ENCODE peak calls at places on chromosomes 11 and 22, in ten cellular contexts. One of them, this sample, is unnamed.
A peak's percentile ranks its signal among the peaks of the same experiment; 100 is the strongest.

GRCh38 chr22:38766076-38766777 is 10.4 kb upstream of the SUN2 start:
- DNase-seq in GM23248: peak; percentile 84
- DNase-seq in neuronal stem cell: no peak
- DNase-seq in CD8-positive, alpha-beta memory T cell: peak; percentile 47
- DNase-seq in fibroblast of mammary gland: peak; percentile 85
- DNase-seq in thoracic aorta: no peak
- DNase-seq in SK-N-SH: peak; percentile 77
- DNase-seq in brain microvascular endothelial cell: peak; percentile 42
- DNase-seq in fibroblast of lung: peak; percentile 42
- DNase-seq in esophagus squamous epithelium: no peak
- DNase-seq in this sample: peak; percentile 78

GRCh38 chr11:111428113-111428876 is 49.2 kb upstream of the POU2AF1 start:
- DNase-seq in GM23248: no peak
- DNase-seq in neuronal stem cell: no peak
- DNase-seq in CD8-positive, alpha-beta memory T cell: no peak
- DNase-seq in fibroblast of mammary gland: no peak
- DNase-seq in thoracic aorta: no peak
- DNase-seq in SK-N-SH: no peak
- DNase-seq in brain microvascular endothelial cell: no peak
- DNase-seq in fibroblast of lung: no peak
- DNase-seq in esophagus squamous epithelium: no peak
- DNase-seq in this sample: no peak

GRCh38 chr11:101010899-101011298 is 118.7 kb downstream of the PGR start:
- DNase-seq in GM23248: no peak
- DNase-seq in neuronal stem cell: no peak
- DNase-seq in CD8-positive, alpha-beta memory T cell: no peak
- DNase-seq in fibroblast of mammary gland: peak; percentile 32
- DNase-seq in thoracic aorta: no peak
- DNase-seq in SK-N-SH: no peak
- DNase-seq in brain microvascular endothelial cell: peak; percentile 17
- DNase-seq in fibroblast of lung: no peak
- DNase-seq in esophagus squamous epithelium: no peak
- DNase-seq in this sample: no peak

GRCh38 chr11:17508816-17509215 is 32.2 kb upstream of the ABCC8 start:
- DNase-seq in GM23248: no peak
- DNase-seq in neuronal stem cell: no peak
- DNase-seq in CD8-positive, alpha-beta memory T cell: no peak
- DNase-seq in fibroblast of mammary gland: no peak
- DNase-seq in thoracic aorta: no peak
- DNase-seq in SK-N-SH: no peak
- DNase-seq in brain microvascular endothelial cell: no peak
- DNase-seq in fibroblast of lung: no peak
- DNase-seq in esophagus squamous epithelium: no peak
- DNase-seq in this sample: no peak

GRCh38 chr11:6608726-6609501 is 3.1 kb downstream of the TAF10 start:
- DNase-seq in GM23248: no peak
- DNase-seq in neuronal stem cell: no peak
- DNase-seq in CD8-positive, alpha-beta memory T cell: no peak
- DNase-seq in fibroblast of mammary gland: peak; percentile 31
- DNase-seq in thoracic aorta: no peak
- DNase-seq in SK-N-SH: no peak
- DNase-seq in brain microvascular endothelial cell: no peak
- DNase-seq in fibroblast of lung: no peak
- DNase-seq in esophagus squamous epithelium: no peak
- DNase-seq in this sample: no peak

GRCh38 chr11:102966011-102966410 is 10.5 kb upstream of the MMP13 start:
- DNase-seq in GM23248: no peak
- DNase-seq in neuronal stem cell: no peak
- DNase-seq in CD8-positive, alpha-beta memory T cell: no peak
- DNase-seq in fibroblast of mammary gland: peak; percentile 10
- DNase-seq in thoracic aorta: no peak
- DNase-seq in SK-N-SH: no peak
- DNase-seq in brain microvascular endothelial cell: no peak
- DNase-seq in fibroblast of lung: no peak
- DNase-seq in esophagus squamous epithelium: no peak
- DNase-seq in this sample: no peak

GRCh38 chr11:10984250-10984649 is 126.4 kb upstream of the ZBED5 start:
- DNase-seq in GM23248: no peak
- DNase-seq in neuronal stem cell: no peak
- DNase-seq in CD8-positive, alpha-beta memory T cell: no peak
- DNase-seq in fibroblast of mammary gland: peak; percentile 15
- DNase-seq in thoracic aorta: no peak
- DNase-seq in SK-N-SH: no peak
- DNase-seq in brain microvascular endothelial cell: no peak
- DNase-seq in fibroblast of lung: no peak
- DNase-seq in esophagus squamous epithelium: no peak
- DNase-seq in this sample: no peak

GRCh38 chr22:28051091-28051786 is 132.2 kb upstream of the PITPNB start:
- DNase-seq in GM23248: no peak
- DNase-seq in neuronal stem cell: no peak
- DNase-seq in CD8-positive, alpha-beta memory T cell: no peak
- DNase-seq in fibroblast of mammary gland: no peak
- DNase-seq in thoracic aorta: no peak
- DNase-seq in SK-N-SH: no peak
- DNase-seq in brain microvascular endothelial cell: no peak
- DNase-seq in fibroblast of lung: no peak
- DNase-seq in esophagus squamous epithelium: no peak
- DNase-seq in this sample: no peak

GRCh38 chr11:57462597-57462996 is 2.3 kb downstream of the RTN4RL2 start:
- DNase-seq in GM23248: no peak
- DNase-seq in neuronal stem cell: no peak
- DNase-seq in CD8-positive, alpha-beta memory T cell: no peak
- DNase-seq in fibroblast of mammary gland: no peak
- DNase-seq in thoracic aorta: no peak
- DNase-seq in SK-N-SH: no peak
- DNase-seq in brain microvascular endothelial cell: no peak
- DNase-seq in fibroblast of lung: no peak
- DNase-seq in esophagus squamous epithelium: no peak
- DNase-seq in this sample: no peak

GRCh38 chr11:57461841-57462489 is 1.6 kb downstream of the RTN4RL2 start:
- DNase-seq in GM23248: no peak
- DNase-seq in neuronal stem cell: no peak
- DNase-seq in CD8-positive, alpha-beta memory T cell: no peak
- DNase-seq in fibroblast of mammary gland: no peak
- DNase-seq in thoracic aorta: no peak
- DNase-seq in SK-N-SH: no peak
- DNase-seq in brain microvascular endothelial cell: no peak
- DNase-seq in fibroblast of lung: no peak
- DNase-seq in esophagus squamous epithelium: no peak
- DNase-seq in this sample: no peak

GRCh38 chr11:57459112-57460016 is 964 bp upstream of the RTN4RL2 start:
- DNase-seq in GM23248: peak; percentile 61
- DNase-seq in neuronal stem cell: no peak
- DNase-seq in CD8-positive, alpha-beta memory T cell: peak; percentile 26
- DNase-seq in fibroblast of mammary gland: no peak
- DNase-seq in thoracic aorta: no peak
- DNase-seq in SK-N-SH: peak; percentile 45
- DNase-seq in brain microvascular endothelial cell: no peak
- DNase-seq in fibroblast of lung: no peak
- DNase-seq in esophagus squamous epithelium: no peak
- DNase-seq in this sample: no peak

GRCh38 chr11:57460017-57460755 is at the start of gene RTN4RL2:
- DNase-seq in GM23248: peak; percentile 67
- DNase-seq in neuronal stem cell: peak; percentile 72
- DNase-seq in CD8-positive, alpha-beta memory T cell: peak; percentile 16
- DNase-seq in fibroblast of mammary gland: peak; percentile 57
- DNase-seq in thoracic aorta: no peak
- DNase-seq in SK-N-SH: peak; percentile 91
- DNase-seq in brain microvascular endothelial cell: peak; percentile 20
- DNase-seq in fibroblast of lung: peak; percentile 54
- DNase-seq in esophagus squamous epithelium: no peak
- DNase-seq in this sample: peak; percentile 75

DNA sequence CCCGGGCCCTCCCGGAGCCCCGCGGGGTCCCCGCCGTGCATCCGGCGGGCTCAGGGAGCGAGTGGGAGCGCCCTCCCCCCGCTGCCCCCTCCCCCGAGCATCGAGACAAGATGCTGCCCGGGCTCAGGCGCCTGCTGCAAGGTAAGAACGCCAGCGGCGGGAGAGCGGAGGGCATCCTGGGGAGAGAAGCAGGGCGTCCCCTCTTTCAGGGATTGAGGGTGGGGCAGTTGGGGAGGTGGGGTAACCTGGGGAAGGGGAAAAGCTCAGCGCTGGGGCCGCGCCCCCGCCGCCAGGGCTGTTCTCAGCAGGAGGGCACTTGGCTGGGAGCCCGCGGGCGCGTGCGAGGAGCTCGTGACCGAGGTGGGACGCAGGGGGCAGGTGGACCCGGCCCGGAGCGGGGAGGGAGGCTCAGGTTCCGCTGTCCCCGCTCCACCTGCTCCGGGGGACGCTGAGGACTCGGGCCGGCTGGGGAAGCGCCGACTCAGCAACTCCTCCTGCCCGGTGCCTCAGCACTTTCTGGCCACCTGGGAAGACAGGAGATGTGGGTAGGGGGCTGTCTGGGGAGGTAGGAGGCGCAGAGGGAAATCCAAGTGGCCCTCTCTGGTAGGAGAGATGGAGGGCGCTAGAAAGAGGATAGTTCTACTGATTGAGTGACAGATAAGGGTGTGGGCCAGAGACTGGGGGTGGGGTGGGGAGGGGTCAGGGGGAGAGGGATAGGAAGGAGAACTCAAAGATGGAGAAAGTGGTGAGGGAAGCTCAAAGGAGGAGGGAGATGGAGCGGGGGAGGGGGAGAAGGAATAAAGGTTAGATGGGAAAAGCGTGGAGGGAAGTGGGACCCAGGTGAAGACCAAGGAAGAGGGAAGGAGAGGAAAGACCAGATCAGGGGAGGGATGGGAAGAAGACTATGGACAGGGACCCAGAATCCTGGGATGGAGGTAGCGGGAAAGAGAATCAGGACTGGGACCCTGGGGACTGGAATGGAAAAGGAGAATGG is 725 bp downstream of the RTN4RL2 start:
- DNase-seq in GM23248: no peak
- DNase-seq in neuronal stem cell: no peak
- DNase-seq in CD8-positive, alpha-beta memory T cell: peak; percentile 16
- DNase-seq in fibroblast of mammary gland: no peak
- DNase-seq in thoracic aorta: no peak
- DNase-seq in SK-N-SH: no peak
- DNase-seq in brain microvascular endothelial cell: no peak
- DNase-seq in fibroblast of lung: no peak
- DNase-seq in esophagus squamous epithelium: no peak
- DNase-seq in this sample: no peak
- H3K4me3 ChIP-seq in GM23248: peak overlapping the region; percentile 66
- H3K4me3 ChIP-seq in neuronal stem cell: peak overlapping the region; percentile 85
- H3K4me3 ChIP-seq in CD8-positive, alpha-beta memory T cell: no peak overlapping the region
- H3K4me3 ChIP-seq in fibroblast of mammary gland: peak overlapping the region; percentile 27
- H3K4me3 ChIP-seq in thoracic aorta: peak overlapping the region; percentile 73
- H3K4me3 ChIP-seq in SK-N-SH: peak overlapping the region; percentile 35
- H3K4me3 ChIP-seq in brain microvascular endothelial cell: peak overlapping the region; percentile 20
- H3K4me3 ChIP-seq in fibroblast of lung: peak overlapping the region; percentile 29
- H3K4me3 ChIP-seq in esophagus squamous epithelium: peak overlapping the region; percentile 72
- H3K4me3 ChIP-seq in this sample: peak overlapping the region; percentile 48

GRCh38 chr11:86218125-86219081 is 26.1 kb upstream of the EED start:
- DNase-seq in GM23248: peak; percentile 89
- DNase-seq in neuronal stem cell: peak; percentile 59
- DNase-seq in CD8-positive, alpha-beta memory T cell: peak; percentile 44
- DNase-seq in fibroblast of mammary gland: peak; percentile 79
- DNase-seq in thoracic aorta: no peak
- DNase-seq in SK-N-SH: peak; percentile 70
- DNase-seq in brain microvascular endothelial cell: peak; percentile 61
- DNase-seq in fibroblast of lung: peak; percentile 81
- DNase-seq in esophagus squamous epithelium: no peak
- DNase-seq in this sample: peak; percentile 89
- H3K4me3 ChIP-seq in GM23248: peak overlapping the region; percentile 63
- H3K4me3 ChIP-seq in neuronal stem cell: no peak overlapping the region
- H3K4me3 ChIP-seq in CD8-positive, alpha-beta memory T cell: peak overlapping the region; percentile 43
- H3K4me3 ChIP-seq in fibroblast of mammary gland: peak overlapping the region; percentile 27
- H3K4me3 ChIP-seq in thoracic aorta: peak overlapping the region; percentile 70
- H3K4me3 ChIP-seq in SK-N-SH: peak overlapping the region; percentile 28
- H3K4me3 ChIP-seq in brain microvascular endothelial cell: peak overlapping the region; percentile 29
- H3K4me3 ChIP-seq in fibroblast of lung: peak overlapping the region; percentile 22
- H3K4me3 ChIP-seq in esophagus squamous epithelium: peak overlapping the region; percentile 50
- H3K4me3 ChIP-seq in this sample: no peak overlapping the region

GRCh38 chr22:46612341-46612903 is 7.8 kb upstream of the GRAMD4 start:
- DNase-seq in GM23248: no peak
- DNase-seq in neuronal stem cell: no peak
- DNase-seq in CD8-positive, alpha-beta memory T cell: no peak
- DNase-seq in fibroblast of mammary gland: no peak
- DNase-seq in thoracic aorta: no peak
- DNase-seq in SK-N-SH: no peak
- DNase-seq in brain microvascular endothelial cell: no peak
- DNase-seq in fibroblast of lung: no peak
- DNase-seq in esophagus squamous epithelium: no peak
- DNase-seq in this sample: no peak

GRCh38 chr22:46611189-46611588 is 9.0 kb upstream of the GRAMD4 start:
- DNase-seq in GM23248: no peak
- DNase-seq in neuronal stem cell: no peak
- DNase-seq in CD8-positive, alpha-beta memory T cell: no peak
- DNase-seq in fibroblast of mammary gland: no peak
- DNase-seq in thoracic aorta: no peak
- DNase-seq in SK-N-SH: no peak
- DNase-seq in brain microvascular endothelial cell: no peak
- DNase-seq in fibroblast of lung: no peak
- DNase-seq in esophagus squamous epithelium: no peak
- DNase-seq in this sample: no peak

GRCh38 chr22:46613606-46613997 is 6.6 kb upstream of the GRAMD4 start:
- DNase-seq in GM23248: no peak
- DNase-seq in neuronal stem cell: no peak
- DNase-seq in CD8-positive, alpha-beta memory T cell: no peak
- DNase-seq in fibroblast of mammary gland: peak; percentile 19
- DNase-seq in thoracic aorta: no peak
- DNase-seq in SK-N-SH: no peak
- DNase-seq in brain microvascular endothelial cell: no peak
- DNase-seq in fibroblast of lung: peak; percentile 56
- DNase-seq in esophagus squamous epithelium: no peak
- DNase-seq in this sample: no peak

GRCh38 chr22:46612904-46613605 is 7.1 kb upstream of the GRAMD4 start:
- DNase-seq in GM23248: no peak
- DNase-seq in neuronal stem cell: no peak
- DNase-seq in CD8-positive, alpha-beta memory T cell: peak; percentile 28
- DNase-seq in fibroblast of mammary gland: no peak
- DNase-seq in thoracic aorta: no peak
- DNase-seq in SK-N-SH: peak; percentile 90
- DNase-seq in brain microvascular endothelial cell: no peak
- DNase-seq in fibroblast of lung: peak; percentile 23
- DNase-seq in esophagus squamous epithelium: no peak
- DNase-seq in this sample: no peak

DNA sequence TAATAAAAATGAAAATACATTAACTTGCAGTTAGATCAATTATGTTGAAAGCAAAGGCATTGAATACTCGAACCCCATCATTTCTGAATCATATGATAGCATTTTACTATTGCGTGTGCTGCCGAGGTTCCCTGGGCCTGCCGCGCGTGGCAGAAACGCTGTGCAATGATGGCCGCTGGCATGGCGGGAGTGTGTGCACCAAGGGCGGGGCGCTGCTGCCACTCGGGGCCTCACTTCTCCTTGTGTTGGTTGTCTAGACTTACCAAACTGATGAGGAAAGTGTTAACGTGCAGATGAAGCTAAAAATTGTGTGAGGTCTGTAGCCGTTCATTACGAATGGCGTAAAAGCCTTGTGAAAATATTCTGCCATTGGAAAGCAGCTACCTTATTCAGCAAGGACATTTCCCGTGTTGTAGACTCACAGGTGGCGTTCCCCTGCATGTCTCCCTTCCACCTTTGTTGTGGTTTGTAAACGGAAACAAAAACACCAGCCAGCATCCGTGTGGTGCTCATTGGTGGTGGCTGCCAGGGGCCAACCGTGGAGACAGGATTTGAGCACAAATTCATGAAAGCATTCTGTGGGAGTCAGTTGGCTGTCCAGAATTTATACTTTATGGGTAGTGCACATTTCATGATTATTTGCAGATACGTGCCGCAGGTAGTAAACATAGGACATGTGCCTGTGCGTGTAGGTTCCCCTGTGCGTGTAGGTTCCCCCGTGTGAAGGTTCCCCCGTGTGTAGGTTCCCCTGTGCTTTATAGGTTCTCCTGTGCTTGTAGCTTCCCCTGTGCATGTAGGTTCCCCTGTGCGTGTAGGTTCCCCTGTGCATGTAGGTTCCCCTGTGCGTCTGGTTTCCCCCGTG is 5.9 kb upstream of the GRAMD4 start:
- DNase-seq in GM23248: no peak
- DNase-seq in neuronal stem cell: no peak
- DNase-seq in CD8-positive, alpha-beta memory T cell: peak; percentile 86
- DNase-seq in fibroblast of mammary gland: no peak
- DNase-seq in thoracic aorta: no peak
- DNase-seq in SK-N-SH: no peak
- DNase-seq in brain microvascular endothelial cell: no peak
- DNase-seq in fibroblast of lung: no peak
- DNase-seq in esophagus squamous epithelium: no peak
- DNase-seq in this sample: no peak
- H3K4me3 ChIP-seq in GM23248: no peak overlapping the region
- H3K4me3 ChIP-seq in neuronal stem cell: no peak overlapping the region
- H3K4me3 ChIP-seq in CD8-positive, alpha-beta memory T cell: peak overlapping the region; percentile 74
- H3K4me3 ChIP-seq in fibroblast of mammary gland: no peak overlapping the region
- H3K4me3 ChIP-seq in thoracic aorta: peak overlapping the region; percentile 25
- H3K4me3 ChIP-seq in SK-N-SH: no peak overlapping the region
- H3K4me3 ChIP-seq in brain microvascular endothelial cell: no peak overlapping the region
- H3K4me3 ChIP-seq in fibroblast of lung: no peak overlapping the region
- H3K4me3 ChIP-seq in esophagus squamous epithelium: peak overlapping the region; percentile 43
- H3K4me3 ChIP-seq in this sample: no peak overlapping the region

GRCh38 chr11:64608636-64609035 is 17.6 kb downstream of the SLC22A12 start:
- DNase-seq in GM23248: no peak
- DNase-seq in neuronal stem cell: no peak
- DNase-seq in CD8-positive, alpha-beta memory T cell: no peak
- DNase-seq in fibroblast of mammary gland: no peak
- DNase-seq in thoracic aorta: no peak
- DNase-seq in SK-N-SH: no peak
- DNase-seq in brain microvascular endothelial cell: no peak
- DNase-seq in fibroblast of lung: no peak
- DNase-seq in esophagus squamous epithelium: no peak
- DNase-seq in this sample: no peak
- H3K4me3 ChIP-seq in GM23248: no peak overlapping the region
- H3K4me3 ChIP-seq in neuronal stem cell: no peak overlapping the region
- H3K4me3 ChIP-seq in CD8-positive, alpha-beta memory T cell: no peak overlapping the region
- H3K4me3 ChIP-seq in fibroblast of mammary gland: no peak overlapping the region
- H3K4me3 ChIP-seq in thoracic aorta: no peak overlapping the region
- H3K4me3 ChIP-seq in SK-N-SH: no peak overlapping the region
- H3K4me3 ChIP-seq in brain microvascular endothelial cell: no peak overlapping the region
- H3K4me3 ChIP-seq in fibroblast of lung: no peak overlapping the region
- H3K4me3 ChIP-seq in esophagus squamous epithelium: no peak overlapping the region
- H3K4me3 ChIP-seq in this sample: no peak overlapping the region

This sample was measured in SJCRH30.